ENCODE peak calls at places on chromosomes 13 and 19, in six cellular contexts. U is amniotic epithelial cell, E is lower leg skin, C is T follicular helper cell, B is activated B cell treated with CpG ODN at 0.5 μM for 24 hours, V is PC-3. X is an unnamed sample.

GRCh38 chr19:45297674-45298073 is 25.0 kb downstream of the CKM start:
- DNase-seq in C (no peak), B (no peak), V (no peak), U (no peak), E (no peak), X (no peak)

GRCh38 chr13:20128459-20128927 is 32.4 kb downstream of the GJA3 start:
- DNase-seq in V (peak), B (no peak), E (no peak), U (no peak), C (no peak), X (no peak)

GRCh38 chr13:30963794-30964193 is 31.3 kb downstream of the TEX26 start:
- DNase-seq in V (peak), C (no peak), B (no peak), E (no peak), U (peak), X (no peak)

GRCh38 chr13:60654405-60654804 is 257.4 kb downstream of the TDRD3 start:
- DNase-seq in U (no peak), B (no peak), V (peak), E (no peak), C (no peak), X (no peak)

GRCh38 chr13:105497597-105497996 is 1037.9 kb downstream of the EFNB2 start:
- DNase-seq in U (no peak), E (no peak), B (no peak), V (peak), C (no peak), X (no peak)

GRCh38 chr13:42865703-42866102 is 84.3 kb downstream of the FAM216B start:
- DNase-seq in C (no peak), U (peak), B (no peak), V (no peak), E (no peak), X (no peak)

GRCh38 chr13:32150794-32151193 is 119.2 kb downstream of the FRY start:
- DNase-seq in U (peak), C (no peak), V (no peak), B (no peak), E (no peak), X (no peak)

GRCh38 chr13:103354189-103354588 is 288.0 kb upstream of the SLC10A2 start:
- DNase-seq in C (no peak), U (peak), E (no peak), V (no peak), B (no peak), X (no peak)

GRCh38 chr19:18762125-18763023 is 28.7 kb downstream of the COMP start:
- DNase-seq in C (no peak), B (no peak), E (peak), U (peak), V (peak), X (no peak)

GRCh38 chr19:13060233-13060963 is 42.3 kb downstream of the LYL1 start:
- DNase-seq in U (peak), B (no peak), E (no peak), V (no peak), C (no peak), X (no peak)

GRCh38 chr13:107649071-107649470 is 566.3 kb downstream of the LIG4 start:
- DNase-seq in U (peak), C (no peak), V (no peak), E (no peak), B (no peak), X (no peak)

X was measured in T-helper 9 cell.